ENCODE peak calls at places on chromosomes 7 and 10, in six cellular contexts. One of them, this sample, is unnamed. For H3K4me1, the result is how much of the 10 kb centered on the place peaks cover.

GRCh38 chr10:70967591-70968588 is 79.5 kb upstream of the PCBD1 start:
- DNase-seq in heart left ventricle: no peak
- DNase-seq in fibroblast of lung: no peak
- DNase-seq in ascending aorta: no peak
- DNase-seq in SK-N-SH: no peak
- DNase-seq in right cardiac atrium: no peak
- DNase-seq in this sample: no peak

GRCh38 chr10:110081914-110082313 is 74.1 kb downstream of the ADD3 start:
- DNase-seq in heart left ventricle: peak
- DNase-seq in fibroblast of lung: no peak
- DNase-seq in ascending aorta: no peak
- DNase-seq in SK-N-SH: no peak
- DNase-seq in right cardiac atrium: peak
- DNase-seq in this sample: no peak

GRCh38 chr10:72083234-72084093 is 4.9 kb downstream of the SPOCK2 start:
- DNase-seq in heart left ventricle: no peak
- DNase-seq in fibroblast of lung: no peak
- DNase-seq in ascending aorta: no peak
- DNase-seq in SK-N-SH: no peak
- DNase-seq in right cardiac atrium: peak
- DNase-seq in this sample: no peak

GRCh38 chr7:158648787-158649186 is 55.8 kb downstream of the NCAPG2 start:
- DNase-seq in heart left ventricle: no peak
- DNase-seq in fibroblast of lung: no peak
- DNase-seq in ascending aorta: no peak
- DNase-seq in SK-N-SH: no peak
- DNase-seq in right cardiac atrium: no peak
- DNase-seq in this sample: no peak

GRCh38 chr10:115918812-115919211 is 354.2 kb downstream of the GFRA1 start:
- DNase-seq in heart left ventricle: no peak
- DNase-seq in fibroblast of lung: peak
- DNase-seq in ascending aorta: no peak
- DNase-seq in SK-N-SH: no peak
- DNase-seq in right cardiac atrium: no peak
- DNase-seq in this sample: no peak

GRCh38 chr10:541750-542371 is 147.6 kb downstream of the DIP2C start:
- DNase-seq in heart left ventricle: no peak
- DNase-seq in fibroblast of lung: no peak
- DNase-seq in ascending aorta: no peak
- DNase-seq in SK-N-SH: no peak
- DNase-seq in right cardiac atrium: peak
- DNase-seq in this sample: no peak

GRCh38 chr10:106711313-106711906 is 453.1 kb downstream of the SORCS1 start:
- DNase-seq in heart left ventricle: no peak
- DNase-seq in fibroblast of lung: peak
- DNase-seq in ascending aorta: no peak
- DNase-seq in SK-N-SH: peak
- DNase-seq in right cardiac atrium: no peak
- DNase-seq in this sample: no peak

GRCh38 chr10:60978287-60979115 is 34.5 kb upstream of the RHOBTB1 start:
- DNase-seq in heart left ventricle: no peak
- DNase-seq in fibroblast of lung: no peak
- DNase-seq in ascending aorta: no peak
- DNase-seq in SK-N-SH: no peak
- DNase-seq in right cardiac atrium: no peak
- DNase-seq in this sample: no peak

GRCh38 chr10:110141185-110141584 is 66.2 kb upstream of the MXI1 start:
- DNase-seq in heart left ventricle: no peak
- DNase-seq in fibroblast of lung: no peak
- DNase-seq in ascending aorta: no peak
- DNase-seq in SK-N-SH: no peak
- DNase-seq in right cardiac atrium: no peak
- DNase-seq in this sample: no peak

GRCh38 chr10:31765546-31765945 is 163.1 kb downstream of the ARHGAP12 start:
- DNase-seq in heart left ventricle: no peak
- DNase-seq in fibroblast of lung: no peak
- DNase-seq in ascending aorta: no peak
- DNase-seq in SK-N-SH: no peak
- DNase-seq in right cardiac atrium: no peak
- DNase-seq in this sample: no peak

GRCh38 chr7:75966209-75966961 is 28.0 kb downstream of the TMEM120A start:
- DNase-seq in heart left ventricle: peak
- DNase-seq in fibroblast of lung: peak
- DNase-seq in ascending aorta: peak
- DNase-seq in SK-N-SH: peak
- DNase-seq in right cardiac atrium: peak
- DNase-seq in this sample: peak

GRCh38 chr7:133904766-133905165 is 222.4 kb upstream of the LRGUK start:
- DNase-seq in heart left ventricle: no peak
- DNase-seq in fibroblast of lung: no peak
- DNase-seq in ascending aorta: no peak
- DNase-seq in SK-N-SH: no peak
- DNase-seq in right cardiac atrium: no peak
- DNase-seq in this sample: no peak

GRCh38 chr10:11573497-11573896 is 38.0 kb downstream of the USP6NL start:
- DNase-seq in heart left ventricle: no peak
- DNase-seq in fibroblast of lung: peak
- DNase-seq in ascending aorta: no peak
- DNase-seq in SK-N-SH: no peak
- DNase-seq in right cardiac atrium: no peak
- DNase-seq in this sample: no peak

GRCh38 chr10:92789067-92789466 is 59.3 kb upstream of the EXOC6 start:
- DNase-seq in heart left ventricle: no peak
- DNase-seq in fibroblast of lung: no peak
- DNase-seq in ascending aorta: no peak
- DNase-seq in SK-N-SH: no peak
- DNase-seq in right cardiac atrium: no peak
- DNase-seq in this sample: no peak

GRCh38 chr10:75894761-75895160 is 463.3 kb downstream of the LRMDA start:
- DNase-seq in heart left ventricle: no peak
- DNase-seq in fibroblast of lung: no peak
- DNase-seq in ascending aorta: no peak
- DNase-seq in SK-N-SH: no peak
- DNase-seq in right cardiac atrium: no peak
- DNase-seq in this sample: no peak

GRCh38 chr10:77357611-77358010 is 280.0 kb downstream of the KCNMA1 start:
- DNase-seq in heart left ventricle: no peak
- DNase-seq in fibroblast of lung: peak
- DNase-seq in ascending aorta: no peak
- DNase-seq in SK-N-SH: no peak
- DNase-seq in right cardiac atrium: no peak
- DNase-seq in this sample: no peak

GRCh38 chr10:9824546-9825164 is 1193.0 kb upstream of the CELF2 start:
- DNase-seq in heart left ventricle: no peak
- DNase-seq in fibroblast of lung: no peak
- DNase-seq in ascending aorta: no peak
- DNase-seq in SK-N-SH: no peak
- DNase-seq in right cardiac atrium: no peak
- DNase-seq in this sample: no peak

DNA sequence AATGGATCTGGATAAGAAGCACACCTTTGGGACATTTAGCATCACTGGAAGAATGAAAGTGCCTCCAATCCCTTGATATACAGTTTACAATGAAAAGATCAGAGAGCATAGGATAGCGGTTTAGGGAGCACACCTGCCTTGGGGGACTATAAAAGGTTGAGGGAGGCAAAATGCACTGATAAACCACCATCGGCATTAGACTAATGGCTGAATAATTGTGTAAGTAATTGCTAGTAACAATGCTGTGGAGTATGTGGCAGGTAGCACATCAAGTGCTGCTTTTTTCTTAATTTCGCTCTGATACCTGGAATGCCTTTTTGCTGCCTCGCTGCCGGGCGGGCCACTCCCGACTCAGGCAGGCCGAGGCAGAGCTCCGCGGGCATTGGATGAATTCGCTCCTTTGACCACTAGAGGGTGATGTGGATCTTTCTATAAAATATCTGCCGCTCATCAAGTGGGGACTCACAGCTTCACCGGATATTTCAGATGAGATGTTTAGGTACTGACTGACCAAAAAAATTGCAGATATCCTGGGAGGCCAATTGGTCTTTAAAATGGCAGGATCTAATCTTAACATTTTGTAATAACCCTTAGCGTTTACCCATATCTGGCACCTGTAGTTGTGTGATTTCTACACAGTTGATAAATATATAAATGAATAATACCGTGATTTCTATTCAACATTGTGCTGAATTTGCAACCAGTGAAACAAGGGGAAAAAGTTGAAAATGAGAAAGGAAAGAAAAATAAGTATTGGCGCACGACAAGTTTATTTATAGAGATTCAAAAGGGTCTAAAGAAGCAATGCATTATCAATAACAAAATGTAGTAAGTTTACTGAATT is 116.8 kb upstream of the PRSS1 start:
- DNase-seq in heart left ventricle: peak
- DNase-seq in fibroblast of lung: peak
- DNase-seq in ascending aorta: peak
- DNase-seq in SK-N-SH: peak
- DNase-seq in right cardiac atrium: peak
- DNase-seq in this sample: no peak
- H3K4me1 ChIP-seq in heart left ventricle: under half
- H3K4me1 ChIP-seq in fibroblast of lung: under half
- H3K4me1 ChIP-seq in ascending aorta: under half
- H3K4me1 ChIP-seq in SK-N-SH: under half
- H3K4me1 ChIP-seq in right cardiac atrium: under half
- H3K4me1 ChIP-seq in this sample: under half

DNA sequence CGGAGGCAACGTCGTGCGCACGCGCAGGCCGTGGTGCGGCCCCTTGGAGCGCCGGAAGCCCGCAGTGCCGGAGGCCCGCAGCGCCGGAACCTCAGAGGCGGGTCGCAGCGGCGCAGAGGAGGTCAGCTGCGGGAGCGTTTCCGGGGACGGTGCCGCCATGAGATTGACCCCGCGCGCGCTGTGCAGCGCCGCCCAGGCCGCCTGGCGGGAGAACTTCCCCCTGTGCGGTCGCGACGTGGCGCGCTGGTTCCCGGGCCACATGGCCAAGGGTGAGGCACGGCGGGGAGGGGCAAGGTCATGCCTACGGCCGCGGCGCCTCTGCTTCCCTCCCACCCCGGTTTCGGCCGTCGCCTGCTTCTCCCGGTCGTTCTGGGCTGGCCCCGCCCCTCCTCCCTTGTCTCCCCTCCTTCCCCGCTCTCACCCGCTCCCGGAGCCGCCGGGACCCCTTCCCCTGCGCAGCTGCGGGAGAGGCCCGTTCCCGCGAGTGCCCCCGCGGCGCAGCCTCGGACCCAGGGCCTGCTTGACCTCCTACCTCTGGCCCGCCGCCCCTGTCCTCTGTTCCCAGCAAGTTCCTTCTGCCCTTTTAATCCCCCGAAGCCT is at the start of gene MTG1:
- DNase-seq in heart left ventricle: peak
- DNase-seq in fibroblast of lung: peak
- DNase-seq in ascending aorta: peak
- DNase-seq in SK-N-SH: peak
- DNase-seq in right cardiac atrium: peak
- DNase-seq in this sample: peak
- H3K4me1 ChIP-seq in heart left ventricle: under half
- H3K4me1 ChIP-seq in fibroblast of lung: under half
- H3K4me1 ChIP-seq in ascending aorta: under half
- H3K4me1 ChIP-seq in SK-N-SH: under half
- H3K4me1 ChIP-seq in right cardiac atrium: under half
- H3K4me1 ChIP-seq in this sample: under half

GRCh38 chr10:69732147-69732825 is 69.4 kb upstream of the COL13A1 start:
- DNase-seq in heart left ventricle: peak
- DNase-seq in fibroblast of lung: no peak
- DNase-seq in ascending aorta: no peak
- DNase-seq in SK-N-SH: no peak
- DNase-seq in right cardiac atrium: peak
- DNase-seq in this sample: no peak
- H3K4me1 ChIP-seq in heart left ventricle: under half
- H3K4me1 ChIP-seq in fibroblast of lung: under half
- H3K4me1 ChIP-seq in ascending aorta: half or more
- H3K4me1 ChIP-seq in SK-N-SH: under half
- H3K4me1 ChIP-seq in right cardiac atrium: under half
- H3K4me1 ChIP-seq in this sample: half or more

GRCh38 chr7:116169060-116169459 is 41.3 kb upstream of the TES start:
- DNase-seq in heart left ventricle: no peak
- DNase-seq in fibroblast of lung: peak
- DNase-seq in ascending aorta: no peak
- DNase-seq in SK-N-SH: no peak
- DNase-seq in right cardiac atrium: no peak
- DNase-seq in this sample: no peak

GRCh38 chr7:116172353-116172752 is 38.0 kb upstream of the TES start:
- DNase-seq in heart left ventricle: no peak
- DNase-seq in fibroblast of lung: no peak
- DNase-seq in ascending aorta: no peak
- DNase-seq in SK-N-SH: no peak
- DNase-seq in right cardiac atrium: no peak
- DNase-seq in this sample: no peak

GRCh38 chr7:116170180-116170579 is 40.2 kb upstream of the TES start:
- DNase-seq in heart left ventricle: no peak
- DNase-seq in fibroblast of lung: no peak
- DNase-seq in ascending aorta: no peak
- DNase-seq in SK-N-SH: no peak
- DNase-seq in right cardiac atrium: no peak
- DNase-seq in this sample: no peak

GRCh38 chr7:116173051-116174028 is 37.0 kb upstream of the TES start:
- DNase-seq in heart left ventricle: no peak
- DNase-seq in fibroblast of lung: peak
- DNase-seq in ascending aorta: no peak
- DNase-seq in SK-N-SH: peak
- DNase-seq in right cardiac atrium: no peak
- DNase-seq in this sample: no peak

GRCh38 chr7:116171094-116171493 is 39.2 kb upstream of the TES start:
- DNase-seq in heart left ventricle: no peak
- DNase-seq in fibroblast of lung: no peak
- DNase-seq in ascending aorta: no peak
- DNase-seq in SK-N-SH: no peak
- DNase-seq in right cardiac atrium: no peak
- DNase-seq in this sample: no peak
- H3K4me1 ChIP-seq in heart left ventricle: under half
- H3K4me1 ChIP-seq in fibroblast of lung: under half
- H3K4me1 ChIP-seq in ascending aorta: under half
- H3K4me1 ChIP-seq in SK-N-SH: under half
- H3K4me1 ChIP-seq in right cardiac atrium: under half
- H3K4me1 ChIP-seq in this sample: under half

DNA sequence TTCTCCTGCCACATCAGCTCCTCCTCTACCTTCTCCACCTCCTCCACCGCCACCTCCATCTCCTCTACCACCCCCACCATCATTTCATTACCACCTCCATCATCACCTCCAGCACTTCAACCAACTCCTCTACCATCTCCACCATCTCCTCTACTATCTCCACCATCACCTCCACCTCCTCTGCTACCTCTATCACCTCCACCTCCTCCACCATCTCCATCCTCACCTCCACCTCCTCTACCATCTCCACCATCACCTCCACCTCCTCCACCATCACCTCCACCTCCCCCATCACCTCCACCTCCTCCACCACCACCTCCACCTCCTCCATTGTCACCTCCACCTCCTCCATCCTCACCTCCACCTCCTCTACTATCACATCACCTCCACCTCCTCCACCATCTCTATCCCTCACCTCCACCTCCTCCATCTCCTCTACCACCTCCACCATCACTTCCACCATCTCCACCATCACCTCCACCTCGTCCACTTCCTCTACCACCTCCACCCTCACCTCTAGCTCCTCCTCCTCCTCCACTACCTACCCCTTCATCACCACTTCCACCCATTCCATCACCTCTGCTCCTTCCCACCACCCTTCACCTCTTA is 69.2 kb downstream of the GRB10 start:
- DNase-seq in heart left ventricle: no peak
- DNase-seq in fibroblast of lung: no peak
- DNase-seq in ascending aorta: no peak
- DNase-seq in SK-N-SH: no peak
- DNase-seq in right cardiac atrium: no peak
- DNase-seq in this sample: no peak
- H3K4me1 ChIP-seq in heart left ventricle: under half
- H3K4me1 ChIP-seq in fibroblast of lung: under half
- H3K4me1 ChIP-seq in ascending aorta: half or more
- H3K4me1 ChIP-seq in SK-N-SH: under half
- H3K4me1 ChIP-seq in right cardiac atrium: under half
- H3K4me1 ChIP-seq in this sample: under half

GRCh38 chr10:4250497-4250887 is 465.5 kb upstream of the KLF6 start:
- DNase-seq in heart left ventricle: no peak
- DNase-seq in fibroblast of lung: no peak
- DNase-seq in ascending aorta: no peak
- DNase-seq in SK-N-SH: no peak
- DNase-seq in right cardiac atrium: no peak
- DNase-seq in this sample: no peak
- H3K4me1 ChIP-seq in heart left ventricle: under half
- H3K4me1 ChIP-seq in fibroblast of lung: under half
- H3K4me1 ChIP-seq in ascending aorta: under half
- H3K4me1 ChIP-seq in SK-N-SH: under half
- H3K4me1 ChIP-seq in right cardiac atrium: under half
- H3K4me1 ChIP-seq in this sample: half or more

This sample was measured in thoracic aorta.